ENCODE peak calls at places on chromosomes 3 and 15, in nine cellular contexts. J, R, F, K, D, I, C, A and N are unnamed samples.

GRCh38 chr15:62770752-62771151 is 271.8 kb upstream of the TPM1 start:
- DNase-seq in J (no peak), R (peak), F (peak), K (no peak), D (peak), I (no peak), C (no peak), A (no peak), N (peak)

GRCh38 chr3:14514323-14514720 is 25.8 kb downstream of the GRIP2 start:
- DNase-seq in J (peak), R (no peak), F (no peak), K (no peak), D (peak), I (no peak), C (no peak), A (peak), N (no peak)

GRCh38 chr15:93987068-93987467 is 244.3 kb upstream of the MCTP2 start:
- DNase-seq in J (no peak), R (no peak), F (no peak), K (no peak), D (no peak), I (no peak), C (no peak), A (no peak), N (no peak)

GRCh38 chr3:44415421-44415820 is 62.0 kb downstream of the ZNF445 start:
- DNase-seq in J (no peak), R (no peak), F (no peak), K (no peak), D (no peak), I (no peak), C (no peak), A (no peak), N (no peak)

GRCh38 chr3:33008282-33008681 is 56.8 kb downstream of the CCR4 start:
- DNase-seq in J (no peak), R (no peak), F (no peak), K (no peak), D (no peak), I (no peak), C (no peak), A (no peak), N (no peak)

GRCh38 chr3:35745802-35746484 is 106.6 kb downstream of the ARPP21 start:
- DNase-seq in J (no peak), R (no peak), F (no peak), K (no peak), D (no peak), I (no peak), C (no peak), A (no peak), N (no peak)

GRCh38 chr3:44104668-44105321 is 136.9 kb upstream of the TOPAZ1 start:
- DNase-seq in J (no peak), R (peak), F (peak), K (no peak), D (peak), I (no peak), C (no peak), A (no peak), N (no peak)

GRCh38 chr3:178343433-178344038 is 192.7 kb upstream of the KCNMB2 start:
- DNase-seq in J (no peak), R (no peak), F (no peak), K (no peak), D (no peak), I (no peak), C (no peak), A (no peak), N (no peak)

GRCh38 chr3:96700322-96701315 is 113.8 kb upstream of the EPHA6 start:
- DNase-seq in J (no peak), R (peak), F (no peak), K (peak), D (no peak), I (no peak), C (no peak), A (no peak), N (no peak)

GRCh38 chr15:70171224-70171886 is 73.6 kb upstream of the TLE3 start:
- DNase-seq in J (no peak), R (no peak), F (no peak), K (peak), D (no peak), I (no peak), C (no peak), A (no peak), N (no peak)

GRCh38 chr15:62125763-62126162 is 39.3 kb downstream of the C2CD4B start:
- DNase-seq in J (no peak), R (peak), F (peak), K (peak), D (peak), I (no peak), C (no peak), A (no peak), N (no peak)

GRCh38 chr3:81249540-81250029 is 511.9 kb downstream of the GBE1 start:
- DNase-seq in J (no peak), R (peak), F (peak), K (no peak), D (no peak), I (no peak), C (no peak), A (no peak), N (no peak)

GRCh38 chr15:72535911-72536310 is 61.8 kb downstream of the ARIH1 start:
- DNase-seq in J (no peak), R (no peak), F (no peak), K (no peak), D (no peak), I (no peak), C (no peak), A (no peak), N (no peak)

GRCh38 chr15:85688703-85689102 is 106.0 kb downstream of the KLHL25 start:
- DNase-seq in J (no peak), R (no peak), F (no peak), K (no peak), D (no peak), I (no peak), C (no peak), A (no peak), N (no peak)

GRCh38 chr15:50096158-50096821 is 22.7 kb downstream of the ATP8B4 start:
- DNase-seq in J (no peak), R (no peak), F (no peak), K (no peak), D (no peak), I (no peak), C (no peak), A (no peak), N (no peak)

GRCh38 chr3:143331336-143331735 is 211.8 kb downstream of the CHST2 start:
- DNase-seq in J (no peak), R (no peak), F (peak), K (no peak), D (no peak), I (no peak), C (no peak), A (peak), N (no peak)

GRCh38 chr3:126033765-126034164 is 50.2 kb downstream of the SLC41A3 start:
- DNase-seq in J (no peak), R (no peak), F (no peak), K (no peak), D (no peak), I (no peak), C (no peak), A (no peak), N (no peak)

GRCh38 chr15:48984021-48984420 is 20.3 kb upstream of the SHC4 start:
- DNase-seq in J (no peak), R (no peak), F (no peak), K (no peak), D (no peak), I (no peak), C (no peak), A (no peak), N (no peak)

GRCh38 chr15:66039117-66039860 is 170.0 kb downstream of the RAB11A start:
- DNase-seq in J (no peak), R (no peak), F (peak), K (peak), D (peak), I (no peak), C (no peak), A (no peak), N (no peak)

GRCh38 chr3:113148307-113148703 is 63.1 kb upstream of the BOC start:
- DNase-seq in J (no peak), R (peak), F (no peak), K (no peak), D (peak), I (no peak), C (no peak), A (no peak), N (no peak)

GRCh38 chr3:53788038-53788437 is 58.2 kb downstream of the CHDH start:
- DNase-seq in J (no peak), R (no peak), F (no peak), K (no peak), D (no peak), I (no peak), C (no peak), A (no peak), N (no peak)